ENCODE peak calls at places on chromosomes 12 and 14, in eight cellular contexts. K, N, I, Q, A, T, U and C are unnamed samples.

GRCh38 chr14:54202288-54202687 is 194.5 kb upstream of the CDKN3 start:
- DNase-seq in K (no peak), N (no peak), I (no peak), Q (no peak), A (no peak), T (no peak), U (no peak), C (no peak)

GRCh38 chr12:57983150-57983857 is 41.9 kb downstream of the ATP23 start:
- DNase-seq in K (peak), N (peak), I (peak), Q (no peak), A (peak), T (peak), U (peak), C (no peak)

GRCh38 chr14:92934196-92935085 is 11.5 kb downstream of the CHGA start:
- DNase-seq in K (no peak), N (no peak), I (no peak), Q (no peak), A (no peak), T (no peak), U (no peak), C (no peak)

GRCh38 chr14:26191123-26191522 is 406.7 kb downstream of the NOVA1 start:
- DNase-seq in K (no peak), N (no peak), I (no peak), Q (no peak), A (peak), T (peak), U (no peak), C (no peak)

GRCh38 chr14:101504096-101504948 is 57.0 kb upstream of the DIO3 start:
- DNase-seq in K (no peak), N (no peak), I (peak), Q (peak), A (no peak), T (no peak), U (no peak), C (no peak)

GRCh38 chr14:76985021-76985420 is 43.5 kb downstream of the IRF2BPL start:
- DNase-seq in K (no peak), N (no peak), I (no peak), Q (no peak), A (peak), T (peak), U (no peak), C (no peak)

GRCh38 chr12:228846-229200 is 14.9 kb upstream of the SLC6A12 start:
- DNase-seq in K (no peak), N (no peak), I (no peak), Q (peak), A (no peak), T (no peak), U (no peak), C (no peak)

GRCh38 chr12:65495233-65495632 is 216.8 kb downstream of the MSRB3 start:
- DNase-seq in K (no peak), N (peak), I (no peak), Q (no peak), A (no peak), T (peak), U (no peak), C (no peak)

GRCh38 chr12:51033457-51034089 is 7.4 kb upstream of the SLC11A2 start:
- DNase-seq in K (no peak), N (no peak), I (no peak), Q (no peak), A (no peak), T (no peak), U (no peak), C (no peak)

DNA sequence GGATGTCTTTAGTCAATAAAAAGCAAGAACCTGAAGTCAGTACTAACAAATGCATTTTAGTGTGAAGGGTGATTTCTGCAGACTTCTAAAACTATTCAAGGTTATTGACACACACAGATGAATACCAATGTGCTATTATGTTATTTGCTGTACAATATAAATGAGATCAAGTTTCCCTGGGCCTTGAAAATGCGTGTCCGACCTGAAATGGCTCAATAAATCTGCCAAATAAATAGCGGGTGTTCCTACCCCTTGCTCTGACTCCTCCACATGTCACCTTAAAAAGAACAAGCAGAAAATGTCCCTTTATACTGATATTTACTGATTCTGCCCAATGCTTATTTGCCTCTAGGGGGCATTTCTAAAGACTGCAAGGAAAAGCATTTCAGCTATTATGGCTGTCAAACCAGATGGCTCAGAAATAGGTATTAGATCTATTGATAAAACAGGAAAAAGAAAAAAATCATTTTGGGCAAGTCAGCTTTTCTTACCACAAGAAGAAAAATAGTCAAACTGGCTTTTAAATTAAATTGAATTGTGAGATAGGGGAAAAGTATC is 367.3 kb upstream of the KITLG start:
- DNase-seq in K (no peak), N (no peak), I (no peak), Q (no peak), A (no peak), T (no peak), U (no peak), C (no peak)
- TF ChIP-seq CTCF in K (peak), N (no peak), I (no peak), Q (no peak), A (no peak), T (peak), U (no peak), C (no peak)

GRCh38 chr12:75487310-75487709 is 6.8 kb downstream of the GLIPR1 start:
- DNase-seq in K (no peak), N (no peak), I (no peak), Q (no peak), A (no peak), T (no peak), U (no peak), C (no peak)

GRCh38 chr12:75489613-75490210 is 9.2 kb downstream of the GLIPR1 start:
- DNase-seq in K (no peak), N (peak), I (no peak), Q (no peak), A (no peak), T (peak), U (no peak), C (no peak)

GRCh38 chr12:75488553-75488952 is 8.0 kb downstream of the GLIPR1 start:
- DNase-seq in K (peak), N (no peak), I (peak), Q (no peak), A (peak), T (peak), U (no peak), C (no peak)

GRCh38 chr12:75491169-75491568 is 10.6 kb downstream of the GLIPR1 start:
- DNase-seq in K (no peak), N (no peak), I (no peak), Q (no peak), A (no peak), T (no peak), U (no peak), C (no peak)

DNA sequence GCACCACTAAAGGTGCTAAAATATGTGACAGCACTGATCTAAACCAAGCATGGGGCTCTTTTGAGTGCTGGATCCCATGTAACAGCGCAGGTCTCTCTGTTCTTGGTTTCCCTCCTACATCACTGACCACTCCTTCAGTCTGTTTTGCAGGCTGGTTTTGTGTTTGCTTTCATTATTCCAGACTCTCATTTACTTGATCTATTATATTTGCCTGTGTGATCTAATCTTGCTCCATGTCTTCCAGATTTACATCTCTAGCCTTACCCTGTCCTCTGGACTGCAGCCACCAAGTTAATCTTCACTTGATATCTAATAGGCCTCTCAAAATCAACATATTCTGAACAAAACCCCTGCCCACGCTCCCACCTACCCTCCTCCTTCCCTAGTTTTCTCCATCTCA is 8.6 kb downstream of the GLIPR1 start:
- DNase-seq in K (no peak), N (no peak), I (no peak), Q (no peak), A (no peak), T (no peak), U (no peak), C (no peak)
- TF ChIP-seq CTCF in K (no peak), N (no peak), I (no peak), Q (no peak), A (no peak), T (no peak), U (no peak), C (no peak)

GRCh38 chr14:51738754-51739153 is 87.0 kb downstream of the FRMD6 start:
- DNase-seq in K (no peak), N (no peak), I (no peak), Q (no peak), A (no peak), T (no peak), U (no peak), C (no peak)
- TF ChIP-seq CTCF in K (no peak), N (no peak), I (no peak), Q (no peak), A (no peak), T (no peak), U (no peak), C (no peak)

GRCh38 chr14:102870994-102871831 is 51.2 kb upstream of the AMN start:
- DNase-seq in K (no peak), N (no peak), I (no peak), Q (no peak), A (no peak), T (no peak), U (no peak), C (no peak)
- TF ChIP-seq CTCF in K (no peak), N (no peak), I (no peak), Q (no peak), A (no peak), T (no peak), U (no peak), C (no peak)